ENCODE peak calls at places on chromosomes 2 and 18, in nine cellular contexts. W is fibroblast of lung, R is AG09309, H is MCF 10A, T is brain microvascular endothelial cell, P is psoas muscle, K is body of pancreas, A is adrenal gland, I is ovary. Y is an unnamed sample.

GRCh38 chr2:236236559-236237450 is 27.4 kb downstream of the ASB18 start:
- DNase-seq in W (no peak), R (no peak), H (no peak), T (no peak), P (no peak), K (no peak), A (no peak), I (no peak), Y (peak)

GRCh38 chr18:22015156-22015555 is 154.2 kb upstream of the GATA6 start:
- DNase-seq in W (no peak), R (no peak), H (peak), T (no peak), P (no peak), K (no peak), A (no peak), I (no peak), Y (no peak)

GRCh38 chr2:75646090-75646582 is 447 bp upstream of the MRPL19 start:
- DNase-seq in W (no peak), R (no peak), H (no peak), T (no peak), P (no peak), K (no peak), A (no peak), I (no peak), Y (no peak)

GRCh38 chr18:53937037-53937436 is 287.4 kb downstream of the MBD2 start:
- DNase-seq in W (no peak), R (no peak), H (no peak), T (no peak), P (no peak), K (no peak), A (no peak), I (no peak), Y (no peak)

GRCh38 chr2:37394986-37395555 is 50.6 kb downstream of the QPCT start:
- DNase-seq in W (no peak), R (no peak), H (no peak), T (no peak), P (no peak), K (no peak), A (no peak), I (no peak), Y (no peak)

GRCh38 chr2:55302241-55302640 is 33.2 kb upstream of the MTIF2 start:
- DNase-seq in W (no peak), R (no peak), H (no peak), T (no peak), P (no peak), K (no peak), A (no peak), I (no peak), Y (no peak)

GRCh38 chr2:180599804-180600203 is 380.6 kb upstream of the UBE2E3 start:
- DNase-seq in W (no peak), R (no peak), H (no peak), T (no peak), P (no peak), K (no peak), A (no peak), I (no peak), Y (no peak)

GRCh38 chr2:169653636-169654035 is 40.6 kb downstream of the CFAP210 start:
- DNase-seq in W (no peak), R (no peak), H (no peak), T (no peak), P (no peak), K (no peak), A (no peak), I (no peak), Y (no peak)

GRCh38 chr2:10137053-10137843 is 14.7 kb downstream of the RRM2 start:
- DNase-seq in W (no peak), R (no peak), H (peak), T (no peak), P (no peak), K (no peak), A (no peak), I (no peak), Y (no peak)

GRCh38 chr2:240384711-240385450 is 50.6 kb upstream of the GPC1 start:
- DNase-seq in W (no peak), R (no peak), H (no peak), T (no peak), P (peak), K (no peak), A (no peak), I (peak), Y (no peak)

GRCh38 chr2:8626572-8626971 is 55.3 kb upstream of the ID2 start:
- DNase-seq in W (no peak), R (no peak), H (no peak), T (no peak), P (no peak), K (no peak), A (no peak), I (no peak), Y (no peak)

GRCh38 chr2:15510131-15510530 is 51.0 kb downstream of the NBAS start:
- DNase-seq in W (no peak), R (no peak), H (no peak), T (no peak), P (no peak), K (no peak), A (no peak), I (no peak), Y (no peak)

GRCh38 chr2:201953386-201953785 is 80.3 kb upstream of the FZD7 start:
- DNase-seq in W (no peak), R (no peak), H (no peak), T (no peak), P (no peak), K (no peak), A (no peak), I (no peak), Y (no peak)

GRCh38 chr2:241350878-241351639 is 5.0 kb upstream of the FARP2 start:
- DNase-seq in W (no peak), R (no peak), H (no peak), T (no peak), P (no peak), K (no peak), A (no peak), I (no peak), Y (no peak)

GRCh38 chr2:121346886-121347285 is 61.9 kb upstream of the TFCP2L1 start:
- DNase-seq in W (no peak), R (no peak), H (no peak), T (no peak), P (no peak), K (no peak), A (no peak), I (no peak), Y (no peak)

GRCh38 chr2:12761109-12761508 is 44.4 kb downstream of the TRIB2 start:
- DNase-seq in W (no peak), R (no peak), H (no peak), T (no peak), P (no peak), K (no peak), A (no peak), I (no peak), Y (no peak)

GRCh38 chr2:227888289-227888688 is 16.9 kb downstream of the DAW1 start:
- DNase-seq in W (no peak), R (no peak), H (peak), T (no peak), P (no peak), K (no peak), A (peak), I (no peak), Y (no peak)

GRCh38 chr2:8595428-8595805 is 86.4 kb upstream of the ID2 start:
- DNase-seq in W (no peak), R (no peak), H (no peak), T (no peak), P (no peak), K (no peak), A (no peak), I (no peak), Y (no peak)

GRCh38 chr2:628651-629050 is 48.6 kb downstream of the TMEM18 start:
- DNase-seq in W (no peak), R (no peak), H (peak), T (no peak), P (no peak), K (no peak), A (peak), I (no peak), Y (no peak)

GRCh38 chr2:24768601-24769000 is 24.6 kb downstream of the PTRHD1 start:
- DNase-seq in W (no peak), R (no peak), H (no peak), T (no peak), P (no peak), K (no peak), A (peak), I (peak), Y (no peak)

GRCh38 chr2:104413890-104414289 is 440.0 kb upstream of the POU3F3 start:
- DNase-seq in W (no peak), R (no peak), H (no peak), T (no peak), P (no peak), K (no peak), A (no peak), I (no peak), Y (no peak)

GRCh38 chr2:42147641-42148274 is 21.4 kb upstream of the EML4 start:
- DNase-seq in W (peak), R (peak), H (peak), T (no peak), P (no peak), K (no peak), A (no peak), I (no peak), Y (no peak)

GRCh38 chr18:2146754-2147153 is 424.6 kb downstream of the METTL4 start:
- DNase-seq in W (no peak), R (no peak), H (no peak), T (no peak), P (no peak), K (no peak), A (no peak), I (no peak), Y (no peak)

GRCh38 chr2:163345795-163346573 is 389.8 kb downstream of the FIGN start:
- DNase-seq in W (peak), R (peak), H (peak), T (peak), P (no peak), K (no peak), A (no peak), I (no peak), Y (no peak)

GRCh38 chr2:182101263-182101662 is 115.6 kb downstream of the PPP1R1C start:
- DNase-seq in W (no peak), R (no peak), H (peak), T (no peak), P (no peak), K (no peak), A (no peak), I (no peak), Y (no peak)

GRCh38 chr2:241000831-241001321 is 2.5 kb downstream of the SNED1 start:
- DNase-seq in W (no peak), R (no peak), H (no peak), T (no peak), P (no peak), K (no peak), A (peak), I (peak), Y (peak)

GRCh38 chr2:229719926-229720652 is 5.7 kb upstream of the DNER start:
- DNase-seq in W (peak), R (no peak), H (no peak), T (peak), P (no peak), K (no peak), A (no peak), I (no peak), Y (no peak)

GRCh38 chr2:114127372-114127771 is 237.5 kb downstream of the ACTR3 start:
- DNase-seq in W (peak), R (no peak), H (peak), T (no peak), P (no peak), K (no peak), A (no peak), I (no peak), Y (no peak)

GRCh38 chr2:12091201-12091806 is 344.9 kb downstream of the LPIN1 start:
- DNase-seq in W (peak), R (no peak), H (peak), T (peak), P (no peak), K (no peak), A (no peak), I (no peak), Y (no peak)

GRCh38 chr2:151043484-151043883 is 218.2 kb downstream of the RBM43 start:
- DNase-seq in W (peak), R (no peak), H (peak), T (peak), P (no peak), K (no peak), A (no peak), I (no peak), Y (no peak)

GRCh38 chr2:150878347-150878746 is 383.3 kb downstream of the RBM43 start:
- DNase-seq in W (peak), R (no peak), H (peak), T (peak), P (no peak), K (no peak), A (no peak), I (no peak), Y (no peak)

GRCh38 chr2:241802421-241802749 is 6.6 kb upstream of the NEU4 start:
- DNase-seq in W (no peak), R (no peak), H (no peak), T (no peak), P (peak), K (no peak), A (peak), I (peak), Y (no peak)

GRCh38 chr2:28600176-28600575 is 104.3 kb downstream of the PLB1 start:
- DNase-seq in W (no peak), R (no peak), H (no peak), T (no peak), P (no peak), K (no peak), A (no peak), I (no peak), Y (no peak)
- TF ChIP-seq CTCF in W (no peak), R (no peak), H (no peak), T (no peak), P (no peak), K (no peak), A (no peak), I (no peak), Y (no peak)

GRCh38 chr2:130966149-130967019 is 126.9 kb downstream of the FAM168B start:
- DNase-seq in W (no peak), R (no peak), H (no peak), T (no peak), P (no peak), K (no peak), A (no peak), I (no peak), Y (peak)

GRCh38 chr2:130963058-130963848 is 126.5 kb downstream of the ARHGEF4 start:
- DNase-seq in W (no peak), R (no peak), H (no peak), T (no peak), P (no peak), K (no peak), A (no peak), I (no peak), Y (peak)

GRCh38 chr2:130964931-130965330 is 128.2 kb downstream of the ARHGEF4 start:
- DNase-seq in W (no peak), R (no peak), H (no peak), T (no peak), P (no peak), K (no peak), A (no peak), I (no peak), Y (peak)

GRCh38 chr2:130967020-130967495 is 126.2 kb downstream of the FAM168B start:
- DNase-seq in W (no peak), R (no peak), H (no peak), T (no peak), P (no peak), K (no peak), A (no peak), I (no peak), Y (peak)

GRCh38 chr2:130963849-130964793 is 127.4 kb downstream of the ARHGEF4 start:
- DNase-seq in W (peak), R (no peak), H (no peak), T (no peak), P (no peak), K (no peak), A (no peak), I (peak), Y (peak)
- TF ChIP-seq CTCF in W (no peak), R (peak), H (no peak), T (peak), P (peak), K (no peak), A (no peak), I (no peak), Y (peak)

DNA sequence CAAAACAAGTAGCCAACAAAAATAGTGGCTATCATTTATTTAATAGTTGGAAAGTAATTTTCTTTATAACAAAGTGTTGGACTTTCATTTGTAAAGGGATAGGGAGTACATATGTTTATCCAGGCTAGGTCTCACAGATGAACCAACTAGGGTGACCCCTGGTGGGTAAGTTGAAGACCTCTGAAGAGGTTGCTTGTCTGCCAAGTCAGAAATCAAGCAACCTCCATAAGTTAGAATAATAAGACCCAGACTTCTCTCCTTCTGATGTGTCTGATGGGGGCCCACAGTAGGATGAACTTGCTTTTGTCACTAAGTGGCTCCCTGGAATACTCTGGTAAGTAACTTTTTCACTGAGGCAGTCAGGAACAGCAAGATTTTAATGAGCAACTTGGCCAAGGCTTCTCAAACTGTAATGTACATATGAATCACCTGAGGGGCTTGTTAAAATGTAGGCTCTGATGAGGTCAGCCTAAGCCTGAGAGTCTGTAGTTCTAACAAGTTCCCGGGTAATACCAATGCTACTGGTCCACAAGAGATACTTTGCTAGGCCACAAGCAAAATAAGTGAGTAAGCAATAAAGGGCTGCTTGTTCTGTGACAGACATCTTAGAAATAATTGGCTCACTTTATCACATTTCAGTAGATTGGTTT is 319.6 kb downstream of the PIK3C3 start:
- DNase-seq in W (peak), R (no peak), H (peak), T (peak), P (no peak), K (no peak), A (no peak), I (no peak), Y (no peak)
- TF ChIP-seq CTCF in W (no peak), R (peak), H (peak), T (peak), P (no peak), K (no peak), A (no peak), I (no peak), Y (peak)

GRCh38 chr2:44671896-44672295 is 269.6 kb upstream of the SIX3 start:
- DNase-seq in W (no peak), R (no peak), H (no peak), T (no peak), P (no peak), K (no peak), A (no peak), I (no peak), Y (no peak)

GRCh38 chr2:44671276-44671675 is 270.2 kb upstream of the SIX3 start:
- DNase-seq in W (no peak), R (no peak), H (no peak), T (no peak), P (no peak), K (no peak), A (peak), I (no peak), Y (no peak)

GRCh38 chr2:44663471-44664073 is 277.9 kb upstream of the SIX3 start:
- DNase-seq in W (peak), R (no peak), H (no peak), T (no peak), P (no peak), K (no peak), A (no peak), I (no peak), Y (no peak)

GRCh38 chr2:44672431-44672830 is 269.1 kb upstream of the SIX3 start:
- DNase-seq in W (no peak), R (no peak), H (no peak), T (no peak), P (no peak), K (no peak), A (no peak), I (no peak), Y (no peak)

DNA sequence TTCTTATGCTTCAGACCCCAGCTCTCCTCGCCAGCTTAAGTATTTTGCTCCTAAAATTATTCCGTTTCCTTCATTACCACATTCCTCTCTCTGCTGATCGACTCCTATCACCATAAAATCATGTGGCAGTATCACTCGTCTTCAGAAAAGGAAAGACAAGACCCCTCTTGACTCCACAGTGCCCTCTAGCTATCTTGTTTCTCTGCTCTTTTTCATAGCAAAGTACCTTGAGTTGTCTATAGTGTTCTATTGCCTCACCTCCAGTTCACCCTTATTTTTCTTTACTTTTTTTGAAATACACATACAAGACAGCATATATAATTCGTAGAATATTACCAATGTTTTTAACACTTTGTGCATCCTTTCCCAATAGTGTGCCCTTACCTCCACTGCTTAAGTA is 273.2 kb upstream of the SIX3 start:
- DNase-seq in W (no peak), R (no peak), H (peak), T (no peak), P (no peak), K (no peak), A (no peak), I (no peak), Y (no peak)
- TF ChIP-seq CTCF in W (no peak), R (peak), H (no peak), T (peak), P (no peak), K (no peak), A (no peak), I (no peak), Y (peak)

GRCh38 chr18:74455386-74455785 is 1.7 kb downstream of the DIPK1C start:
- DNase-seq in W (no peak), R (no peak), H (no peak), T (no peak), P (no peak), K (no peak), A (peak), I (no peak), Y (no peak)
- TF ChIP-seq CTCF in W (no peak), R (no peak), H (no peak), T (no peak), P (no peak), K (no peak), A (no peak), I (no peak), Y (no peak)

GRCh38 chr18:13003466-13003896 is 12.3 kb downstream of the CEP192 start:
- DNase-seq in W (peak), R (peak), H (peak), T (peak), P (no peak), K (no peak), A (peak), I (no peak), Y (no peak)
- TF ChIP-seq CTCF in W (peak), R (peak), H (peak), T (peak), P (no peak), K (no peak), A (peak), I (no peak), Y (peak)

DNA sequence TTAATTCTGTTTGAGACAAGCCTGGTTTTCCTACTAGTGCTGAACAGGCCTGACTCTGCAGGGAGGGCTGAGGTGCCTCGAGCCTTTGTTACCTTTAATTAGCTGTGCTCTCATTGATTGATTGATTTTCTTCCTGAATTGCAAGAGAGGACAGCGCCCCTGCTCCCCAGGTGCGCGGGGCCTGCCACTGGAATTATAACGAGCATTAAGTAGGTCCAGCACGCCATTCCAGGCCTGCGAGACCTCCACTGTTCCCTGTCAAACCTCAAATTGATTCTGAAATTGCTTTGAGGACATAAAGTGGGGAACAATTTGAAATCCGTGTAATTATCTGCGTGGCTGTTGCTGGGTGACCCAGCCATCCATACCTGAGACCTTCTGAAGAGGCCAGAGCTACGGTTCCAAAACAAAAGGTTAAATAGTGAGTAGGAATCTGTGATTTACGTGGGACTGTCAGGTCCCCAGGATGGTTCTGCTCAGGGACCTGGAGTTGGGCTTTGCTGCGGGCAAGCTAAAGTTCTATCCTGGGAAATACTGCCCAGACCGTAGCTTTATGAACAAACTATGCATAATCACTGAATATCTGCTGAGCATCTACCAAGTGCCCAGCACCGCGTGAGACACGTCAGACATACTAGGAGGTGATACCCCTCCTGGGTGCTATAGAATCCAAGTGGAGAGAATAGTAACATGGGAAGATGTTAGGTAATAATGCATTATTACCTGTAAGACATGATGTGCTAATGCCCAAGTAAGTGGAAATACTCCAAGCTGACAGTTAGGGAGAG is 104.1 kb downstream of the ZBTB7C start:
- DNase-seq in W (no peak), R (no peak), H (no peak), T (no peak), P (no peak), K (no peak), A (no peak), I (no peak), Y (no peak)
- TF ChIP-seq CTCF in W (no peak), R (no peak), H (no peak), T (no peak), P (no peak), K (no peak), A (no peak), I (no peak), Y (no peak)